ENCODE peak calls at places on chromosomes 3 and 15, in eight cellular contexts. K is ovary, E is adrenal gland, V is heart right ventricle, I is SK-N-SH, Y is brain microvascular endothelial cell, D is A549, B is cardiac muscle cell. L is an unnamed sample.

GRCh38 chr3:71397046-71397445 is 186.5 kb downstream of the FOXP1 start:
- DNase-seq in K (no peak), E (no peak), V (peak), I (peak), Y (no peak), D (peak), B (peak), L (no peak)

GRCh38 chr15:89129123-89129815 is 41.0 kb downstream of the ABHD2 start:
- DNase-seq in K (peak), E (no peak), V (no peak), I (peak), Y (no peak), D (peak), B (peak), L (no peak)

GRCh38 chr15:51647128-51647562 is 24.6 kb upstream of the DMXL2 start:
- DNase-seq in K (no peak), E (peak), V (peak), I (peak), Y (peak), D (no peak), B (peak), L (no peak)

GRCh38 chr3:184836090-184836785 is 24.3 kb downstream of the VPS8 start:
- DNase-seq in K (no peak), E (no peak), V (no peak), I (no peak), Y (no peak), D (no peak), B (no peak), L (no peak)

GRCh38 chr3:81716870-81717509 is 44.5 kb downstream of the GBE1 start:
- DNase-seq in K (no peak), E (peak), V (peak), I (no peak), Y (no peak), D (peak), B (peak), L (no peak)

GRCh38 chr3:36944641-36945270 is at the start of gene TRANK1:
- DNase-seq in K (peak), E (peak), V (peak), I (no peak), Y (no peak), D (peak), B (peak), L (peak)

GRCh38 chr3:121018917-121019321 is 110.9 kb downstream of the STXBP5L start:
- DNase-seq in K (no peak), E (no peak), V (no peak), I (no peak), Y (no peak), D (no peak), B (no peak), L (no peak)

GRCh38 chr3:169575381-169575780 is 88.1 kb downstream of the MECOM start:
- DNase-seq in K (no peak), E (no peak), V (peak), I (peak), Y (peak), D (no peak), B (peak), L (no peak)

GRCh38 chr15:67080118-67080899 is 14.9 kb downstream of the SMAD3 start:
- DNase-seq in K (peak), E (peak), V (peak), I (no peak), Y (no peak), D (no peak), B (peak), L (peak)

GRCh38 chr15:48005921-48006541 is 114.8 kb upstream of the SLC24A5 start:
- DNase-seq in K (no peak), E (no peak), V (no peak), I (no peak), Y (no peak), D (no peak), B (no peak), L (no peak)

GRCh38 chr3:38465588-38466154 is 12.0 kb downstream of the ACVR2B start:
- DNase-seq in K (no peak), E (no peak), V (no peak), I (no peak), Y (no peak), D (no peak), B (no peak), L (no peak)

GRCh38 chr3:40070816-40071215 is 238.7 kb upstream of the EIF1B start:
- DNase-seq in K (no peak), E (no peak), V (no peak), I (no peak), Y (peak), D (no peak), B (no peak), L (no peak)

GRCh38 chr3:183731611-183732010 is 34.0 kb downstream of the YEATS2 start:
- DNase-seq in K (no peak), E (no peak), V (no peak), I (no peak), Y (no peak), D (no peak), B (no peak), L (no peak)

GRCh38 chr3:107833722-107834416 is 257.0 kb downstream of the CD47 start:
- DNase-seq in K (no peak), E (no peak), V (no peak), I (no peak), Y (no peak), D (no peak), B (peak), L (no peak)

GRCh38 chr3:151248772-151249366 is 29.5 kb downstream of the P2RY14 start:
- DNase-seq in K (no peak), E (no peak), V (no peak), I (no peak), Y (no peak), D (no peak), B (no peak), L (no peak)

GRCh38 chr3:136750922-136751258 is 1.3 kb downstream of the STAG1 start:
- DNase-seq in K (no peak), E (no peak), V (no peak), I (no peak), Y (no peak), D (no peak), B (peak), L (no peak)

GRCh38 chr3:141439589-141439988 is 47.2 kb upstream of the RASA2 start:
- DNase-seq in K (no peak), E (no peak), V (no peak), I (no peak), Y (no peak), D (no peak), B (no peak), L (no peak)

GRCh38 chr15:29968099-29968892 is 114.5 kb upstream of the GOLGA8J start:
- DNase-seq in K (peak), E (no peak), V (no peak), I (peak), Y (no peak), D (peak), B (no peak), L (no peak)

GRCh38 chr3:48926425-48927392 is 8.1 kb downstream of the ARIH2 start:
- DNase-seq in K (no peak), E (peak), V (no peak), I (no peak), Y (peak), D (no peak), B (peak), L (no peak)

GRCh38 chr3:59235221-59236012 is 185.6 kb upstream of the CFAP20DC start:
- DNase-seq in K (no peak), E (no peak), V (no peak), I (no peak), Y (no peak), D (no peak), B (no peak), L (no peak)

GRCh38 chr15:26806161-26806560 is 33.3 kb upstream of the GABRB3 start:
- DNase-seq in K (no peak), E (no peak), V (peak), I (peak), Y (no peak), D (no peak), B (no peak), L (no peak)

GRCh38 chr3:8986741-8987672 is 23.7 kb upstream of the RAD18 start:
- DNase-seq in K (no peak), E (no peak), V (no peak), I (no peak), Y (no peak), D (no peak), B (no peak), L (no peak)

GRCh38 chr3:156790141-156790540 is 36.0 kb upstream of the LEKR1 start:
- DNase-seq in K (no peak), E (no peak), V (no peak), I (no peak), Y (no peak), D (no peak), B (no peak), L (no peak)

GRCh38 chr15:89630974-89631901 is 24.0 kb downstream of the KIF7 start:
- DNase-seq in K (no peak), E (no peak), V (no peak), I (peak), Y (no peak), D (no peak), B (no peak), L (no peak)

GRCh38 chr15:45529613-45530012 is 7.1 kb upstream of the SLC30A4 start:
- DNase-seq in K (no peak), E (no peak), V (peak), I (no peak), Y (no peak), D (no peak), B (no peak), L (no peak)

GRCh38 chr3:41198526-41198925 is 779 bp upstream of the CTNNB1 start:
- DNase-seq in K (peak), E (peak), V (peak), I (no peak), Y (no peak), D (no peak), B (peak), L (no peak)

GRCh38 chr3:125398952-125399351 is 23.8 kb upstream of the ZNF148 start:
- DNase-seq in K (no peak), E (no peak), V (no peak), I (no peak), Y (no peak), D (no peak), B (no peak), L (no peak)

GRCh38 chr15:31328425-31328998 is 1.9 kb downstream of the KLF13 start:
- DNase-seq in K (no peak), E (no peak), V (no peak), I (peak), Y (peak), D (peak), B (no peak), L (no peak)

GRCh38 chr3:17195192-17195611 is 310.4 kb downstream of the PLCL2 start:
- DNase-seq in K (no peak), E (no peak), V (no peak), I (no peak), Y (peak), D (no peak), B (peak), L (no peak)

GRCh38 chr3:112321867-112322652 is 10.9 kb upstream of the CD200 start:
- DNase-seq in K (no peak), E (no peak), V (no peak), I (peak), Y (no peak), D (no peak), B (no peak), L (no peak)

GRCh38 chr3:52739725-52740124 is 31.0 kb downstream of the NEK4 start:
- DNase-seq in K (no peak), E (no peak), V (no peak), I (no peak), Y (no peak), D (no peak), B (no peak), L (no peak)
- TF ChIP-seq CTCF in K (no peak), E (no peak), V (no peak), I (no peak), Y (no peak), D (no peak), B (no peak), L (no peak)

DNA sequence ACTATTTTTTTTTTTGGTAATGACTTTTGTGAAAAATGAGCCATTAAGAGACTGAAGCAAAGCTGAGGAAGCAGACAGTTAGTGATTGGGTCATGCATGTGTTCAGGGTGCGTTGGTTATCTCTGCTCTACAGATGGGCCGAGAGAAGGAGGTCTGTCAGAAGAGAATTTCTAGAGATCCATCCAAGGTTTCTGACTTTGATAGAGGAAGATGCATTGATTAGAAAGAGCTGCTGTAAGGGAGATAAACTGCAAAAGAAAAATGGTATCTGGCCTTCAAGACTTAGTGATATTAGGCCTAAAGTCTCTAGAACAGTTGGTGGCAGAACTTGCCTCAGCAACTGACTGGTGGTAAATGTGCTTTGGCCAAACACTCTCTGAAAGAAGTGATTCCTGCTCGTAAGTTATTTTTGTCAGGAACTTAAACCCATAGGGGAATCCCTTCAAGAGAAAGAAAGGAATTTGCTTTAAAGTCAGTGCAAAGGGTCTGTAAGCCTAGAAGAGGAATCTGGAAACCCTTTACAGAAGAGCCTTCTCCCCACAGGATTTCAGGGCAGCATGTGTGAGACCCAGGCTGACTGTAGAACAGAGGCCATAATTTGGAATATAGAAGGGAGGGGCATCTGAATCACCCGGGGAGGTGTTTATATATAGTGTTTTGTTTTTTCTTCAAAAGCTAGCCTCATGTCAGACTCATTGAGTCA is 67.8 kb downstream of the OPA1 start:
- DNase-seq in K (no peak), E (no peak), V (no peak), I (no peak), Y (no peak), D (no peak), B (no peak), L (no peak)
- H3K4me3 ChIP-seq in K (no peak), E (no peak), V (no peak), I (no peak), Y (no peak), D (no peak), B (no peak), L (no peak)

GRCh38 chr3:102673271-102674115 is 238.7 kb downstream of the ZPLD1 start:
- DNase-seq in K (peak), E (peak), V (peak), I (peak), Y (peak), D (peak), B (peak), L (no peak)
- H3K27ac ChIP-seq in K (no peak), E (no peak), V (peak), I (peak), Y (no peak), D (no peak), B (peak), L (no peak)

GRCh38 chr3:77256584-77257488 is 216.9 kb downstream of the ROBO2 start:
- DNase-seq in K (no peak), E (no peak), V (no peak), I (no peak), Y (no peak), D (no peak), B (no peak), L (no peak)

GRCh38 chr3:77251136-77251535 is 211.2 kb downstream of the ROBO2 start:
- DNase-seq in K (no peak), E (no peak), V (no peak), I (no peak), Y (no peak), D (no peak), B (no peak), L (no peak)

GRCh38 chr3:77259701-77260100 is 219.8 kb downstream of the ROBO2 start:
- DNase-seq in K (no peak), E (no peak), V (no peak), I (no peak), Y (no peak), D (no peak), B (no peak), L (no peak)

GRCh38 chr3:77254967-77255831 is 215.3 kb downstream of the ROBO2 start:
- DNase-seq in K (no peak), E (no peak), V (peak), I (peak), Y (peak), D (peak), B (peak), L (no peak)
- TF ChIP-seq CTCF in K (peak), E (peak), V (peak), I (peak), Y (peak), D (peak), B (peak), L (peak)

GRCh38 chr3:179452166-179452544 is 885 bp upstream of the GNB4 start:
- DNase-seq in K (no peak), E (no peak), V (peak), I (no peak), Y (peak), D (no peak), B (peak), L (no peak)
- H3K4me3 ChIP-seq in K (peak), E (peak), V (peak), I (no peak), Y (peak), D (no peak), B (peak), L (peak)

DNA sequence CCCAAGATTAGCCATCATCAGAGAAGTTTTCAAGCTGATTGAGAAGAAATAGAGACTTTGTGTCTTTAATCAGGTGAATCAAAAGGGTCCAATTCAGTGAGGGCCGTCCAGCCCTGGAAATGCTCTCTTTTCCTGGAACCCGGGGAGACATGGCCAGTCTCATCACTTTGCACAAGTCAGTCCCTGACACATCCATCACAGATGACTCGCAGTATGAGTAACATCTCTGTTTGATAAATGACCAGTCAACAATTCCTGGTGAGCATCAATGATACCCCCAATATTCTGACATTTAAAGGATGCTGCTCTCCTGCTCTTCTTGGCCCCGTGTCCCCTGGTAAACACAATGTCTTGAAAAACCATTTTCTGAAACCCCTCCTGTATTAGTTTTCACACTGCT is 26.7 kb downstream of the C3orf20 start:
- DNase-seq in K (no peak), E (no peak), V (no peak), I (no peak), Y (no peak), D (no peak), B (no peak), L (no peak)
- H3K27ac ChIP-seq in K (no peak), E (no peak), V (no peak), I (no peak), Y (no peak), D (no peak), B (no peak), L (no peak)

GRCh38 chr3:165256554-165256953 is 60.4 kb upstream of the SLITRK3 start:
- DNase-seq in K (no peak), E (no peak), V (no peak), I (no peak), Y (no peak), D (peak), B (no peak), L (no peak)
- TF ChIP-seq CTCF in K (no peak), E (no peak), V (no peak), I (peak), Y (no peak), D (peak), B (no peak), L (no peak)

L was measured in coronary artery.